ENCODE peak calls at places on chromosomes 11 and 22, in seven cellular contexts. U is cardiac fibroblast, P is NCI-H1436, T is GM03348, N is tibial nerve, J is left ventricle myocardium inferior, S is PC-3. K is an unnamed sample.

GRCh38 chr22:23696326-23696851 is 5.6 kb downstream of the RGL4 start:
- DNase-seq in U (peak; percentile 39), P (no peak), T (no peak), N (no peak), J (no peak), S (no peak), K (no peak)

GRCh38 chr11:126477526-126478275 is 122.2 kb downstream of the ST3GAL4 start:
- DNase-seq in U (no peak), P (peak; percentile 58), T (no peak), N (no peak), J (no peak), S (no peak), K (no peak)

GRCh38 chr11:111612211-111612610 is 10.0 kb downstream of the SIK2 start:
- DNase-seq in U (peak; percentile 85), P (no peak), T (peak; percentile 38), N (no peak), J (no peak), S (no peak), K (no peak)

GRCh38 chr11:119179983-119180382 is 5.3 kb upstream of the NHERF4 start:
- DNase-seq in U (no peak), P (no peak), T (no peak), N (no peak), J (no peak), S (no peak), K (no peak)

GRCh38 chr11:17414317-17414737 is 25.9 kb upstream of the KCNJ11 start:
- DNase-seq in U (no peak), P (no peak), T (no peak), N (no peak), J (no peak), S (no peak), K (no peak)

GRCh38 chr11:32630844-32631243 is 47.2 kb downstream of the EIF3M start:
- DNase-seq in U (no peak), P (no peak), T (no peak), N (no peak), J (no peak), S (no peak), K (no peak)

GRCh38 chr22:37848587-37849088 is 581 bp upstream of the EIF3L start:
- DNase-seq in U (peak; percentile 37), P (peak; percentile 24), T (peak; percentile 16), N (no peak), J (no peak), S (peak; percentile 18), K (no peak)

GRCh38 chr11:59173964-59174663 is 2.2 kb downstream of the DTX4 start:
- DNase-seq in U (peak; percentile 30), P (no peak), T (peak; percentile 16), N (no peak), J (no peak), S (peak; percentile 67), K (peak; percentile 28)

GRCh38 chr11:19191530-19192169 is 10.1 kb downstream of the CSRP3 start:
- DNase-seq in U (peak; percentile 9), P (no peak), T (no peak), N (no peak), J (peak; percentile 19), S (no peak), K (no peak)

GRCh38 chr11:1508491-1508891 is 21.9 kb upstream of the MOB2 start:
- DNase-seq in U (no peak), P (no peak), T (no peak), N (no peak), J (peak; percentile 9), S (no peak), K (no peak)

GRCh38 chr11:4095509-4096230 is 1.1 kb downstream of the RRM1 start:
- DNase-seq in U (peak; percentile 52), P (no peak), T (peak; percentile 32), N (no peak), J (no peak), S (peak; percentile 34), K (no peak)

GRCh38 chr11:46826310-46827044 is 19.6 kb downstream of the CKAP5 start:
- DNase-seq in U (peak; percentile 80), P (peak; percentile 60), T (peak; percentile 94), N (peak; percentile 67), J (peak; percentile 89), S (peak; percentile 65), K (peak; percentile 81)

GRCh38 chr11:13008625-13009475 is at the start of gene RASSF10:
- DNase-seq in U (peak; percentile 31), P (peak; percentile 80), T (peak; percentile 43), N (no peak), J (peak; percentile 42), S (no peak), K (peak; percentile 25)

GRCh38 chr11:102398297-102398696 is 51.3 kb downstream of the BIRC2 start:
- DNase-seq in U (no peak), P (no peak), T (no peak), N (no peak), J (no peak), S (no peak), K (no peak)

GRCh38 chr11:94840209-94840608 is 72.1 kb downstream of the AMOTL1 start:
- DNase-seq in U (no peak), P (no peak), T (peak; percentile 13), N (no peak), J (no peak), S (no peak), K (no peak)

GRCh38 chr11:73838443-73839122 is 38.1 kb downstream of the COA4 start:
- DNase-seq in U (peak; percentile 53), P (no peak), T (peak; percentile 51), N (no peak), J (no peak), S (no peak), K (no peak)

GRCh38 chr11:76123243-76123642 is 83.1 kb downstream of the WNT11 start:
- DNase-seq in U (no peak), P (no peak), T (no peak), N (no peak), J (no peak), S (no peak), K (no peak)

GRCh38 chr11:2316169-2316962 is 14.6 kb downstream of the TSPAN32 start:
- DNase-seq in U (no peak), P (no peak), T (no peak), N (no peak), J (no peak), S (no peak), K (no peak)

GRCh38 chr11:104337273-104337672 is 173.3 kb upstream of the PDGFD start:
- DNase-seq in U (no peak), P (no peak), T (no peak), N (no peak), J (no peak), S (no peak), K (no peak)

GRCh38 chr11:85988780-85989179 is 80.1 kb downstream of the PICALM start:
- DNase-seq in U (no peak), P (no peak), T (no peak), N (no peak), J (no peak), S (no peak), K (no peak)